ENCODE peak calls at places on chromosomes 4 and X, in four cellular contexts. G is neural progenitor cell, A is heart left ventricle, W is testis. B is an unnamed sample.

GRCh38 chr4:83138979-83139378 is 24.4 kb upstream of the PLAC8 start:
- DNase-seq in W (no peak), A (no peak), G (no peak), B (no peak)

GRCh38 chrX:81377329-81377728 is 175.4 kb downstream of the SH3BGRL start:
- DNase-seq in A (no peak), G (peak; percentile 4), W (no peak), B (no peak)

GRCh38 chr4:157072002-157072401 is 3.9 kb upstream of the GLRB start:
- DNase-seq in A (no peak), G (no peak), W (no peak), B (no peak)

GRCh38 chrX:2423899-2424298 is 76.9 kb downstream of the DHRSX start:
- DNase-seq in A (no peak), G (no peak), W (no peak), B (no peak)

GRCh38 chrX:149491812-149492211 is 13.3 kb downstream of the IDS start:
- DNase-seq in A (no peak), W (no peak), G (no peak), B (no peak)

GRCh38 chrX:142068365-142068764 is 136.7 kb downstream of the MAGEC2 start:
- DNase-seq in A (no peak), W (no peak), G (no peak), B (no peak)

GRCh38 chrX:41561045-41561444 is 113.9 kb downstream of the NYX start:
- DNase-seq in A (peak; percentile 19), G (no peak), W (no peak), B (no peak)

GRCh38 chr4:131635191-131635590 is 1513.9 kb upstream of the PCDH10 start:
- DNase-seq in G (no peak), W (peak; percentile 19), A (no peak), B (no peak)

GRCh38 chr4:118835896-118836762 is at the start of gene SEC24D:
- DNase-seq in W (peak; percentile 92), A (peak; percentile 91), G (peak; percentile 95), B (peak; percentile 90)

GRCh38 chr4:11765849-11766453 is 337.3 kb upstream of the HS3ST1 start:
- DNase-seq in G (peak; percentile 64), W (peak; percentile 26), A (no peak), B (no peak)

GRCh38 chr4:123421227-123421941 is 24.8 kb downstream of the SPRY1 start:
- DNase-seq in W (no peak), A (no peak), G (no peak), B (no peak)

GRCh38 chrX:42096262-42096939 is 173.0 kb upstream of the CASK start:
- DNase-seq in W (no peak), G (no peak), A (peak; percentile 26), B (no peak)